ENCODE peak calls at places on chromosomes 4 and X, in eight cellular contexts. W is natural killer cell; B is AG08396; P is spleen; O is CD8-positive, alpha-beta memory T cell; S is NCI-H1105; K is left ventricle myocardium inferior; J is erythroblast. M is an unnamed sample.

GRCh38 chrX:81308086-81308852 is 106.4 kb downstream of the SH3BGRL start:
- DNase-seq in W (no peak), B (no peak), P (no peak), O (no peak), S (no peak), K (no peak), J (no peak), M (no peak)

GRCh38 chr4:140611854-140612253 is 43.1 kb upstream of the UCP1 start:
- DNase-seq in W (no peak), B (no peak), P (no peak), O (no peak), S (no peak), K (no peak), J (no peak), M (no peak)

GRCh38 chr4:119053997-119054396 is 81.6 kb upstream of the MYOZ2 start:
- DNase-seq in W (no peak), B (no peak), P (no peak), O (no peak), S (no peak), K (no peak), J (no peak), M (no peak)

GRCh38 chrX:38561126-38561868 is at the start of gene TSPAN7:
- DNase-seq in W (peak), B (peak), P (peak), O (peak), S (peak), K (peak), J (peak), M (peak)

GRCh38 chrX:97790850-97791249 is 907.1 kb downstream of the RPA4 start:
- DNase-seq in W (no peak), B (no peak), P (no peak), O (no peak), S (no peak), K (no peak), J (no peak), M (no peak)

GRCh38 chr4:59685626-59686025 is 1514.5 kb upstream of the ADGRL3 start:
- DNase-seq in W (no peak), B (no peak), P (no peak), O (no peak), S (no peak), K (no peak), J (no peak), M (no peak)

GRCh38 chrX:71095555-71095970 is at the start of gene FOXO4:
- DNase-seq in W (peak), B (peak), P (peak), O (peak), S (peak), K (peak), J (peak), M (peak)

GRCh38 chr4:1399508-1400190 is 6.6 kb downstream of the NKX1-1 start:
- DNase-seq in W (peak), B (no peak), P (no peak), O (no peak), S (no peak), K (no peak), J (no peak), M (peak)

GRCh38 chrX:134607523-134607922 is 50.7 kb downstream of the PLAC1 start:
- DNase-seq in W (no peak), B (no peak), P (no peak), O (no peak), S (no peak), K (no peak), J (no peak), M (no peak)

GRCh38 chr4:183200453-183200852 is 101.4 kb downstream of the WWC2 start:
- DNase-seq in W (no peak), B (peak), P (no peak), O (no peak), S (no peak), K (peak), J (no peak), M (no peak)

GRCh38 chr4:175469519-175469918 is 342.5 kb downstream of the GPM6A start:
- DNase-seq in W (no peak), B (no peak), P (no peak), O (no peak), S (no peak), K (no peak), J (no peak), M (no peak)

GRCh38 chr4:176638992-176639391 is 153.7 kb downstream of the VEGFC start:
- DNase-seq in W (no peak), B (no peak), P (no peak), O (no peak), S (no peak), K (no peak), J (no peak), M (no peak)

GRCh38 chrX:50697691-50698090 is 116.3 kb downstream of the SHROOM4 start:
- DNase-seq in W (no peak), B (peak), P (no peak), O (no peak), S (no peak), K (no peak), J (no peak), M (no peak)

GRCh38 chr4:183384516-183384915 is 59.9 kb upstream of the CDKN2AIP start:
- DNase-seq in W (no peak), B (no peak), P (no peak), O (no peak), S (no peak), K (no peak), J (peak), M (no peak)

GRCh38 chrX:92260102-92260501 is 480.9 kb downstream of the PCDH11X start:
- DNase-seq in W (no peak), B (no peak), P (no peak), O (no peak), S (no peak), K (no peak), J (no peak), M (no peak)

GRCh38 chrX:68846536-68846935 is 17.7 kb downstream of the EFNB1 start:
- DNase-seq in W (no peak), B (peak), P (no peak), O (no peak), S (no peak), K (no peak), J (no peak), M (no peak)

GRCh38 chrX:9859711-9860555 is 73.7 kb downstream of the SHROOM2 start:
- DNase-seq in W (no peak), B (no peak), P (no peak), O (no peak), S (no peak), K (no peak), J (no peak), M (no peak)

GRCh38 chr4:178781779-178782178 is 1339.5 kb upstream of the AGA start:
- DNase-seq in W (no peak), B (no peak), P (no peak), O (no peak), S (no peak), K (no peak), J (no peak), M (no peak)

GRCh38 chr4:40197879-40198689 is 1.3 kb downstream of the RHOH start:
- DNase-seq in W (peak), B (no peak), P (no peak), O (peak), S (no peak), K (no peak), J (peak), M (no peak)

GRCh38 chrX:150211988-150212387 is 151.1 kb upstream of the MAMLD1 start:
- DNase-seq in W (no peak), B (peak), P (no peak), O (no peak), S (no peak), K (no peak), J (no peak), M (no peak)

GRCh38 chr4:152937535-152938236 is 1.6 kb downstream of the FHDC1 start:
- DNase-seq in W (peak), B (peak), P (peak), O (no peak), S (no peak), K (peak), J (peak), M (no peak)

GRCh38 chrX:76148011-76148665 is 24.7 kb upstream of the PBDC1 start:
- DNase-seq in W (no peak), B (peak), P (no peak), O (peak), S (no peak), K (no peak), J (no peak), M (no peak)

GRCh38 chr4:141786921-141787320 is 150.5 kb downstream of the IL15 start:
- DNase-seq in W (no peak), B (no peak), P (no peak), O (no peak), S (no peak), K (no peak), J (no peak), M (no peak)

GRCh38 chrX:123943074-123943473 is 18.4 kb upstream of the STAG2 start:
- DNase-seq in W (no peak), B (no peak), P (no peak), O (no peak), S (no peak), K (no peak), J (no peak), M (no peak)

GRCh38 chr4:17317526-17317925 is 194.4 kb downstream of the QDPR start:
- DNase-seq in W (no peak), B (no peak), P (no peak), O (no peak), S (no peak), K (no peak), J (no peak), M (no peak)

GRCh38 chr4:146072381-146072780 is 103.1 kb upstream of the LSM6 start:
- DNase-seq in W (no peak), B (no peak), P (no peak), O (no peak), S (no peak), K (no peak), J (no peak), M (no peak)

GRCh38 chr4:19575959-19576358 is 675.7 kb upstream of the SLIT2 start:
- DNase-seq in W (no peak), B (no peak), P (no peak), O (no peak), S (no peak), K (no peak), J (no peak), M (no peak)

GRCh38 chrX:84168574-84168973 is 19.4 kb downstream of the RPS6KA6 start:
- DNase-seq in W (no peak), B (no peak), P (no peak), O (no peak), S (no peak), K (no peak), J (no peak), M (no peak)

GRCh38 chr4:151887151-151887815 is 126.5 kb upstream of the GATB start:
- DNase-seq in W (no peak), B (peak), P (no peak), O (no peak), S (no peak), K (no peak), J (no peak), M (peak)

GRCh38 chr4:126604273-126604867 is 1028.4 kb upstream of the INTU start:
- DNase-seq in W (no peak), B (peak), P (no peak), O (no peak), S (no peak), K (no peak), J (peak), M (no peak)

GRCh38 chrX:73785493-73785892 is 222.5 kb downstream of the CHIC1 start:
- DNase-seq in W (no peak), B (no peak), P (no peak), O (no peak), S (no peak), K (no peak), J (no peak), M (no peak)

GRCh38 chr4:40662962-40663604 is 33.4 kb upstream of the RBM47 start:
- DNase-seq in W (no peak), B (peak), P (peak), O (no peak), S (peak), K (no peak), J (no peak), M (no peak)

GRCh38 chr4:3483471-3483921 is 20.4 kb downstream of the DOK7 start:
- DNase-seq in W (no peak), B (peak), P (no peak), O (no peak), S (no peak), K (peak), J (no peak), M (no peak)

GRCh38 chrX:138877746-138878145 is 166.2 kb upstream of the FGF13 start:
- DNase-seq in W (no peak), B (no peak), P (no peak), O (no peak), S (no peak), K (no peak), J (no peak), M (no peak)

GRCh38 chr4:38013461-38014366 is 53.5 kb downstream of the PTTG2 start:
- DNase-seq in W (no peak), B (peak), P (no peak), O (no peak), S (no peak), K (peak), J (no peak), M (no peak)

GRCh38 chr4:54550415-54551171 is 107.2 kb upstream of the KIT start:
- DNase-seq in W (no peak), B (peak), P (no peak), O (no peak), S (no peak), K (no peak), J (no peak), M (no peak)

GRCh38 chr4:109875106-109875505 is 27.2 kb downstream of the LRIT3 start:
- DNase-seq in W (no peak), B (no peak), P (peak), O (no peak), S (no peak), K (no peak), J (no peak), M (no peak)

M was measured in CD14-positive monocyte.